ENCODE peak calls at places on chromosomes 1 and 21, in eight cellular contexts. Y is heart left ventricle; X is transverse colon; Q is CD8-positive, alpha-beta T cell; V is IMR-90; H is ovary; O is endodermal cell; W is AG04450. T is an unnamed sample.

GRCh38 chr1:55720243-55720642 is 505.1 kb upstream of the USP24 start:
- DNase-seq in Y (peak; percentile 51), X (peak; percentile 60), Q (no peak), V (peak; percentile 42), H (peak; percentile 66), O (peak; percentile 74), W (no peak), T (no peak)

GRCh38 chr1:185497177-185497576 is 180.1 kb upstream of the IVNS1ABP start:
- DNase-seq in Y (no peak), X (no peak), Q (no peak), V (no peak), H (no peak), O (no peak), W (no peak), T (no peak)

GRCh38 chr1:11198257-11198656 is 9.1 kb downstream of the ANGPTL7 start:
- DNase-seq in Y (no peak), X (no peak), Q (no peak), V (no peak), H (no peak), O (no peak), W (no peak), T (no peak)

GRCh38 chr1:166164995-166165660 is 1.7 kb downstream of the FAM78B start:
- DNase-seq in Y (peak; percentile 48), X (peak; percentile 44), Q (no peak), V (peak; percentile 28), H (peak; percentile 21), O (peak; percentile 92), W (no peak), T (peak; percentile 80)

GRCh38 chr21:44509539-44509938 is 30.5 kb downstream of the KRTAP10-1 start:
- DNase-seq in Y (peak; percentile 91), X (peak; percentile 74), Q (no peak), V (no peak), H (no peak), O (no peak), W (no peak), T (peak; percentile 63)

GRCh38 chr1:118300808-118301207 is 115.8 kb upstream of the SPAG17 start:
- DNase-seq in Y (no peak), X (no peak), Q (no peak), V (no peak), H (no peak), O (peak; percentile 47), W (no peak), T (no peak)

GRCh38 chr1:159005676-159006075 is 4.0 kb upstream of the IFI16 start:
- DNase-seq in Y (peak; percentile 39), X (no peak), Q (no peak), V (no peak), H (no peak), O (peak; percentile 73), W (no peak), T (no peak)

GRCh38 chr1:2255420-2256369 is 27.6 kb downstream of the SKI start:
- DNase-seq in Y (no peak), X (no peak), Q (peak; percentile 60), V (peak; percentile 73), H (no peak), O (no peak), W (no peak), T (no peak)

GRCh38 chr1:107649023-107649422 is 316.0 kb downstream of the VAV3 start:
- DNase-seq in Y (no peak), X (no peak), Q (no peak), V (peak; percentile 28), H (no peak), O (no peak), W (no peak), T (no peak)

GRCh38 chr1:205374205-205375078 is 17.7 kb upstream of the KLHDC8A start:
- DNase-seq in Y (no peak), X (no peak), Q (no peak), V (peak; percentile 89), H (no peak), O (peak; percentile 43), W (no peak), T (no peak)

GRCh38 chr1:23394176-23394575 is 24.5 kb upstream of the ZNF436 start:
- DNase-seq in Y (no peak), X (no peak), Q (no peak), V (peak; percentile 82), H (peak; percentile 64), O (no peak), W (no peak), T (no peak)

GRCh38 chr1:23140940-23141596 is 27.6 kb downstream of the LUZP1 start:
- DNase-seq in Y (no peak), X (no peak), Q (no peak), V (no peak), H (no peak), O (no peak), W (no peak), T (no peak)

GRCh38 chr1:243421784-243422183 is 165.9 kb downstream of the SDCCAG8 start:
- DNase-seq in Y (peak; percentile 29), X (peak; percentile 31), Q (peak; percentile 15), V (peak; percentile 85), H (peak; percentile 26), O (peak; percentile 71), W (peak; percentile 58), T (no peak)

GRCh38 chr1:70553192-70553956 is 142.3 kb downstream of the CTH start:
- DNase-seq in Y (no peak), X (no peak), Q (no peak), V (no peak), H (no peak), O (no peak), W (no peak), T (no peak)

GRCh38 chr1:160411231-160411630 is 10.9 kb downstream of the VANGL2 start:
- DNase-seq in Y (no peak), X (no peak), Q (no peak), V (no peak), H (no peak), O (no peak), W (no peak), T (no peak)

GRCh38 chr1:108053291-108054023 is 88.5 kb upstream of the VAV3 start:
- DNase-seq in Y (peak; percentile 37), X (no peak), Q (no peak), V (peak; percentile 2), H (no peak), O (no peak), W (no peak), T (no peak)

GRCh38 chr1:77688939-77689338 is 6.5 kb upstream of the ZZZ3 start:
- DNase-seq in Y (no peak), X (no peak), Q (no peak), V (no peak), H (no peak), O (no peak), W (no peak), T (no peak)

GRCh38 chr1:175168782-175169181 is 23.8 kb downstream of the KIAA0040 start:
- DNase-seq in Y (no peak), X (no peak), Q (no peak), V (no peak), H (no peak), O (no peak), W (no peak), T (no peak)

GRCh38 chr1:226520640-226521355 is 27.8 kb upstream of the STUM start:
- DNase-seq in Y (no peak), X (no peak), Q (no peak), V (no peak), H (no peak), O (peak; percentile 81), W (no peak), T (no peak)

DNA sequence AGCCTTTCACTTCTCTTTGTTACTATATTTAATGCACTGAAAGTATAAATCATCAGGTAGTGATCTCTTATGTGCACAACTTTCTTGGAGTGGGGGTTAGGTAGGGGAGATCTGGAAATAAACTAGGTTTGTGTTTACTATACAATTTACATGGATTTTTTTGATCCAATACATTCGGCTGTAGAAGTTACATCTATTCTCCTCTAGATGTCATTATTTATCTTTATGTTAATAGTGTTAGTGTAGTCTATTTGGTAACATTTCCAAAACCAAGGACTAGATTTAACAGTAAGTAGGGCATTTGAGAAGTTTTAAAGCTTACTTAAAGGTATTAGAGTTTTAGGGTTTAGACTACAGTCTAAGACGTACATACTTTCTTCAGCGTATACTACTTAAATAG is 5.4 kb downstream of the VPS45 start:
- DNase-seq in Y (no peak), X (no peak), Q (no peak), V (peak; percentile 55), H (no peak), O (no peak), W (no peak), T (no peak)
- TF ChIP-seq CTCF in Y (peak; percentile 48), X (peak; percentile 34), Q (peak; percentile 69), V (peak; percentile 64), H (peak; percentile 48), O (peak; percentile 37), W (peak; percentile 46), T (peak; percentile 20)

GRCh38 chr1:25774921-25775774 is 24.8 kb upstream of the SELENON start:
- DNase-seq in Y (no peak), X (peak; percentile 32), Q (peak; percentile 84), V (no peak), H (no peak), O (no peak), W (no peak), T (no peak)
- H3K27ac ChIP-seq in Y (no peak overlapping the region), X (no peak overlapping the region), Q (peak overlapping the region; percentile 92), V (no peak overlapping the region), H (no peak overlapping the region), O (peak overlapping the region; percentile 62), W (no peak overlapping the region), T (peak overlapping the region; percentile 90)

DNA sequence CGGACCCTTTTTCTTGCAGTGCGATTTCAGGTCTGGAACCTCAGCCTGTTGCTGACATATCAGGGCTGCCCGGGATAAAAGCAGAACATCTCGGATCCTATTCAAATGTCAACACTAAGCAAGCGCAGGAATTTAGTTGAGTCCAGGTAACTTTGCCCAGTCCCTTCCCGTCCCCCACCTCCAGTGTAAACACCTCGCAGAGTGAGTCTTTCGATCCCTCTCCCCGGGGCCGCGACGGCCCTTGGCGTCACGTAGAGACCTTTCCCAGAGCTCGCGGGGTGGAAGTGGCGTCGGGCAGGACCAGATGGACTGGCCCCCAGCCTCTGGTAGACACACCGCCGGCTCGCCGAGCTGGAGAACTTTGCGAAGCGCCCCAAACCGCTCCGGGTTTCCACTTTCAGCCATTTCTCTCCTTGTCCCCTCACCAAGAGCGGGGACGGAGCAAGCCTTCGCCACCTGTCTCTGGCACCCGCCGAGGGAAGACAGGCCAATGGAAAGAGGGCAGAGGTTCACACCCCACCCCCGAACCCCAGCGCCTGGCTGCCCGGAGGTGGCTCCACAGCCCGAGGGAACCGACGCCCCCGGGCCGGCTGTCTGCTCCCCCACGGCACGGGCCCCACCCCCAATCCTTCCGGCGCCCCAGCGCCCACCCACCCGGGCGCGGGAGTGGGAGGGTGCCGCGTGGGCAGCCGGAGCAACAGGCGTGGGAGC is 570 bp downstream of the KCND3 start:
- DNase-seq in Y (peak; percentile 57), X (peak; percentile 13), Q (no peak), V (no peak), H (no peak), O (peak; percentile 82), W (no peak), T (peak; percentile 74)
- H3K4me3 ChIP-seq in Y (peak overlapping the region; percentile 72), X (peak overlapping the region; percentile 58), Q (no peak overlapping the region), V (no peak overlapping the region), H (peak overlapping the region; percentile 52), O (no peak overlapping the region), W (no peak overlapping the region), T (no peak overlapping the region)

GRCh38 chr1:233256191-233256590 is 39.3 kb downstream of the PCNX2 start:
- DNase-seq in Y (no peak), X (no peak), Q (no peak), V (no peak), H (no peak), O (no peak), W (no peak), T (no peak)
- TF ChIP-seq CTCF in Y (no peak), X (no peak), Q (no peak), V (no peak), H (no peak), O (no peak), W (no peak), T (no peak)

T was measured in kidney.